ENCODE peak calls at places on chromosomes 11 and 22, in eight cellular contexts. One of them, this sample, is unnamed.
A peak's percentile ranks its signal among the peaks of the same experiment; 100 is the strongest.

GRCh38 chr11:122181372-122181771 is 65.4 kb upstream of the BLID start:
- DNase-seq in RKO: no peak
- DNase-seq in Right ventricle myocardium superior: no peak
- DNase-seq in activated gamma-delta T cell treated with Interleukin-2 at 50 U/mL for 16 hours: no peak
- DNase-seq in foreskin melanocyte: no peak
- DNase-seq in left kidney: no peak
- DNase-seq in frontal cortex: no peak
- DNase-seq in foreskin fibroblast: peak; percentile 51
- DNase-seq in this sample: no peak

GRCh38 chr11:106520146-106520912 is 442.9 kb downstream of the AASDHPPT start:
- DNase-seq in left kidney: no peak
- DNase-seq in RKO: no peak
- DNase-seq in activated gamma-delta T cell treated with Interleukin-2 at 50 U/mL for 16 hours: no peak
- DNase-seq in foreskin melanocyte: no peak
- DNase-seq in frontal cortex: no peak
- DNase-seq in Right ventricle myocardium superior: no peak
- DNase-seq in foreskin fibroblast: peak; percentile 4
- DNase-seq in this sample: no peak

GRCh38 chr11:3879967-3880542 is 24.6 kb downstream of the STIM1 start:
- DNase-seq in Right ventricle myocardium superior: no peak
- DNase-seq in foreskin fibroblast: no peak
- DNase-seq in left kidney: peak; percentile 68
- DNase-seq in RKO: no peak
- DNase-seq in frontal cortex: no peak
- DNase-seq in foreskin melanocyte: peak; percentile 27
- DNase-seq in activated gamma-delta T cell treated with Interleukin-2 at 50 U/mL for 16 hours: no peak
- DNase-seq in this sample: no peak

GRCh38 chr22:24579242-24579569 is 13.7 kb downstream of the LRRC75B start:
- DNase-seq in foreskin fibroblast: no peak
- DNase-seq in RKO: no peak
- DNase-seq in frontal cortex: no peak
- DNase-seq in left kidney: peak; percentile 42
- DNase-seq in foreskin melanocyte: no peak
- DNase-seq in Right ventricle myocardium superior: no peak
- DNase-seq in activated gamma-delta T cell treated with Interleukin-2 at 50 U/mL for 16 hours: no peak
- DNase-seq in this sample: no peak

GRCh38 chr11:121473064-121473777 is 20.5 kb upstream of the SORL1-AS1 start:
- DNase-seq in left kidney: no peak
- DNase-seq in foreskin fibroblast: peak; percentile 34
- DNase-seq in frontal cortex: peak; percentile 49
- DNase-seq in RKO: no peak
- DNase-seq in Right ventricle myocardium superior: no peak
- DNase-seq in activated gamma-delta T cell treated with Interleukin-2 at 50 U/mL for 16 hours: no peak
- DNase-seq in foreskin melanocyte: peak; percentile 13
- DNase-seq in this sample: no peak

GRCh38 chr22:40753114-40753513 is 66.0 kb downstream of the SLC25A17 start:
- DNase-seq in foreskin fibroblast: no peak
- DNase-seq in left kidney: no peak
- DNase-seq in Right ventricle myocardium superior: no peak
- DNase-seq in RKO: no peak
- DNase-seq in activated gamma-delta T cell treated with Interleukin-2 at 50 U/mL for 16 hours: no peak
- DNase-seq in foreskin melanocyte: no peak
- DNase-seq in frontal cortex: no peak
- DNase-seq in this sample: no peak

GRCh38 chr11:1388763-1389102 is 1.0 kb upstream of the BRSK2 start:
- DNase-seq in frontal cortex: no peak
- DNase-seq in foreskin fibroblast: no peak
- DNase-seq in Right ventricle myocardium superior: peak; percentile 43
- DNase-seq in RKO: no peak
- DNase-seq in left kidney: peak; percentile 44
- DNase-seq in activated gamma-delta T cell treated with Interleukin-2 at 50 U/mL for 16 hours: no peak
- DNase-seq in foreskin melanocyte: no peak
- DNase-seq in this sample: no peak

GRCh38 chr22:25111579-25112517 is 87.8 kb upstream of the CRYBB3 start:
- DNase-seq in foreskin melanocyte: no peak
- DNase-seq in RKO: no peak
- DNase-seq in Right ventricle myocardium superior: peak; percentile 44
- DNase-seq in left kidney: peak; percentile 79
- DNase-seq in activated gamma-delta T cell treated with Interleukin-2 at 50 U/mL for 16 hours: no peak
- DNase-seq in foreskin fibroblast: peak; percentile 11
- DNase-seq in frontal cortex: no peak
- DNase-seq in this sample: no peak

GRCh38 chr22:30947163-30947820 is 21.3 kb downstream of the MORC2 start:
- DNase-seq in foreskin fibroblast: no peak
- DNase-seq in activated gamma-delta T cell treated with Interleukin-2 at 50 U/mL for 16 hours: no peak
- DNase-seq in RKO: no peak
- DNase-seq in frontal cortex: peak; percentile 30
- DNase-seq in foreskin melanocyte: peak; percentile 54
- DNase-seq in Right ventricle myocardium superior: peak; percentile 75
- DNase-seq in left kidney: no peak
- DNase-seq in this sample: no peak

GRCh38 chr11:75214411-75214821 is 26.2 kb upstream of the TPBGL start:
- DNase-seq in RKO: peak; percentile 85
- DNase-seq in frontal cortex: no peak
- DNase-seq in Right ventricle myocardium superior: peak; percentile 83
- DNase-seq in left kidney: peak; percentile 97
- DNase-seq in foreskin fibroblast: peak; percentile 86
- DNase-seq in foreskin melanocyte: peak; percentile 70
- DNase-seq in activated gamma-delta T cell treated with Interleukin-2 at 50 U/mL for 16 hours: peak; percentile 75
- DNase-seq in this sample: peak; percentile 68

GRCh38 chr11:117910525-117910924 is 18.7 kb downstream of the TMPRSS13 start:
- DNase-seq in foreskin fibroblast: no peak
- DNase-seq in frontal cortex: no peak
- DNase-seq in foreskin melanocyte: no peak
- DNase-seq in activated gamma-delta T cell treated with Interleukin-2 at 50 U/mL for 16 hours: no peak
- DNase-seq in RKO: no peak
- DNase-seq in Right ventricle myocardium superior: no peak
- DNase-seq in left kidney: no peak
- DNase-seq in this sample: no peak